ENCODE peak calls at places on chromosomes 4 and X, in five cellular contexts. D is IMR-90, N is HCT116, J is uterus, R is A549. F is an unnamed sample.

GRCh38 chr4:68141852-68142251 is 12.2 kb upstream of the TMPRSS11F start:
- DNase-seq in R (no peak), D (no peak), J (no peak), N (no peak), F (no peak)

GRCh38 chrX:74449322-74449936 is 28.1 kb downstream of the SLC16A2 start:
- DNase-seq in D (peak), N (peak), R (peak), J (no peak), F (no peak)

GRCh38 chrX:96843566-96843965 is 40.1 kb upstream of the RPA4 start:
- DNase-seq in N (no peak), J (no peak), R (no peak), D (no peak), F (no peak)

GRCh38 chr4:156188596-156188995 is 234.9 kb upstream of the CTSO start:
- DNase-seq in D (no peak), R (no peak), J (no peak), N (no peak), F (no peak)

GRCh38 chrX:132958086-132958703 is at the start of gene HS6ST2:
- DNase-seq in R (no peak), J (peak), N (peak), D (no peak), F (no peak)

GRCh38 chr4:185932491-185932890 is 120.5 kb upstream of the SORBS2 start:
- DNase-seq in N (no peak), J (no peak), R (no peak), D (no peak), F (no peak)

GRCh38 chr4:116358633-116359222 is 726.6 kb downstream of the TRAM1L1 start:
- DNase-seq in D (peak), N (peak), J (no peak), R (peak), F (no peak)

GRCh38 chrX:56759736-56760409 is 30.8 kb downstream of the NBDY start:
- DNase-seq in R (no peak), N (no peak), J (no peak), D (no peak), F (peak)

GRCh38 chrX:118259213-118259612 is 86.7 kb upstream of the WDR44 start:
- DNase-seq in R (no peak), J (no peak), D (no peak), N (no peak), F (no peak)

GRCh38 chr4:61489927-61490326 is 289.8 kb downstream of the ADGRL3 start:
- DNase-seq in N (no peak), D (no peak), J (no peak), R (no peak), F (no peak)

GRCh38 chr4:183444953-183445543 is 612 bp downstream of the CDKN2AIP start:
- DNase-seq in N (no peak), R (no peak), J (no peak), D (no peak), F (peak)

GRCh38 chr4:1505511-1506451 is 99.5 kb upstream of the NKX1-1 start:
- DNase-seq in R (no peak), J (peak), D (no peak), N (no peak), F (peak)

GRCh38 chr4:186368291-186368690 is 102.3 kb downstream of the F11 start:
- DNase-seq in D (no peak), J (no peak), N (no peak), R (no peak), F (no peak)

GRCh38 chr4:133799916-133800315 is 401.7 kb downstream of the PABPC4L start:
- DNase-seq in J (no peak), N (no peak), R (no peak), D (no peak), F (no peak)

GRCh38 chr4:384311-385010 is 46.8 kb downstream of the ZNF141 start:
- DNase-seq in N (no peak), J (no peak), D (no peak), R (no peak), F (no peak)

GRCh38 chr4:38365748-38366310 is 298.2 kb upstream of the KLF3 start:
- DNase-seq in R (no peak), D (no peak), J (no peak), N (no peak), F (no peak)

GRCh38 chr4:92303621-92304027 is at the start of gene GRID2:
- DNase-seq in N (peak), J (no peak), R (no peak), D (peak), F (no peak)

GRCh38 chr4:122224348-122224747 is 72.2 kb downstream of the BLTP1 start:
- DNase-seq in D (peak), R (peak), J (no peak), N (no peak), F (no peak)

GRCh38 chr4:148270600-148270999 is 171.6 kb downstream of the NR3C2 start:
- DNase-seq in R (no peak), J (no peak), D (no peak), N (no peak), F (no peak)

GRCh38 chr4:2127609-2128300 is 68.6 kb downstream of the NAT8L start:
- DNase-seq in J (no peak), N (no peak), D (no peak), R (no peak), F (no peak)

GRCh38 chrX:72018277-72019112 is 107.8 kb downstream of the NHSL2 start:
- DNase-seq in R (peak), D (peak), N (peak), J (peak), F (peak)

GRCh38 chrX:136711147-136711546 is 63.2 kb downstream of the CD40LG start:
- DNase-seq in N (no peak), R (peak), D (peak), J (peak), F (peak)

GRCh38 chr4:171449082-171449481 is 364.1 kb upstream of the GALNTL6 start:
- DNase-seq in J (no peak), D (no peak), N (no peak), R (no peak), F (no peak)

GRCh38 chrX:129996120-129996519 is 13.7 kb downstream of the BCORL1 start:
- DNase-seq in R (no peak), D (peak), J (no peak), N (no peak), F (no peak)

GRCh38 chrX:23634181-23634580 is 33.1 kb upstream of the PRDX4 start:
- DNase-seq in N (no peak), D (no peak), J (no peak), R (peak), F (no peak)

GRCh38 chr4:148522995-148523394 is 80.8 kb upstream of the NR3C2 start:
- DNase-seq in D (no peak), R (no peak), J (no peak), N (no peak), F (no peak)

GRCh38 chr4:188439641-188440311 is 300.5 kb downstream of the TRIML1 start:
- DNase-seq in R (peak), D (peak), N (no peak), J (no peak), F (no peak)

GRCh38 chrX:56029188-56029587 is 203.0 kb upstream of the KLF8 start:
- DNase-seq in D (no peak), N (no peak), J (no peak), R (no peak), F (no peak)

DNA sequence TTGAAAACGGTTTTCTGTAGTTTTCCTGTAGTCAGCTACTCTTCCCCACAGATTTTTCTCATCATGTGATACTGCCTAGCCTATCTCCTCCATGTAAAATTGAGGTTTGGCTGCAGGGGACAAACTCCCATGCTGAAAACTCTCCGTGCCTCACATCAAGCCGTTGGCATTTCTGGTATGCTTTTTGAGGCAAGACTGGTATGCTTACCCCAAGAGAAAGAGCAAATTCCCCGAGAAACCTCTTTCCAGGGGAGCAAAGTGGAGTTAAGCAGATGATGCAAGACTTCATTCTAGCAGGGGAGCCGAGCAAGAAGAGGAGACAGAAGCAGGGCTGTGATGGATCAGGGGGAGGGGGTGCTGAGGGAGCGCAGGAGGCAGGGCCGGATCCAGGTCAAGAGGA is 4.8 kb downstream of the SOWAHD start:
- DNase-seq in D (peak), R (no peak), J (no peak), N (no peak), F (no peak)
- H3K4me3 ChIP-seq in D (no peak), R (no peak), J (no peak), N (no peak), F (no peak)

GRCh38 chrX:17738737-17739535 is 1.6 kb downstream of the SCML1 start:
- DNase-seq in R (no peak), D (no peak), N (no peak), J (no peak), F (no peak)
- H3K27ac ChIP-seq in R (peak), D (no peak), N (peak), J (peak), F (no peak)

DNA sequence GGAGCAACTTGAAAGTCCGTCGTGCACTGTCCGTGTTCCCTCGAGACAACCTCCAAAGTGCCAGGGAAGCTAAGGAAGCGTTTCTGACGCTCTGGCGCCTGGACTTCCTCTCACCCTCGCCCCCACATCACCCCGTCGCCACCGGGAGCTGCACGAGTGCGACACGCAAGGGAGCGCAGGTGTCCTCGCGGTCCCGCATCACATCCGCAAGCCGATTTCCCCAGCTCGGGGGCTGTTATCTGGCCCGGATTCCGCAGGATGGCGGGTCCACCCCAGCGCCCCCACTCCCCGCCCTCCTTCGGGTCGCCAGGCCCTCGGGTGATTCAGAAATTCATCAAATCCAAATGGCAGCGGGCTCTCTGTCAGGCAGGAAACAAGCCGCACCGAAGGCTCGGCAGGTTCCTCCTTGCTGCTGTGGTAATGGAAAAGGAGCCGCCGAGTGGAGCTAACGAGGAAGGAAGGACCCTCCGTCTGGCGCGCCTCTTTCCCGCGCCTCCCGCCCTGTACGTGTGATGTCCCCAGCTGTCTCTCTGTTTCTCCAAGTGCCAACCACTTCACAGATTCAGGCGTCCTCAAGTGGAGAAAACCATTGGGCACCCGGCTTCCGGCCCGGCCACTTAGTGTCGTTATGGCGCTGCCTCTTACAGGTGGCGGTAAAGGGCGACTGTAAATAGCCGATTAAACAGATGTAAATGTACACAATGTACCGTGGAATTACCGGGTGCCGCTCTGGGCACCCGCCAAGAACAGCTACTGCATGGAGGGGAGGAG is 901 bp upstream of the SETD7 start:
- DNase-seq in D (no peak), N (no peak), R (peak), J (peak), F (peak)
- TF ChIP-seq POLR2A in D (no peak), N (no peak), R (no peak), J (no peak), F (no peak)

GRCh38 chr4:17335371-17335770 is 176.5 kb downstream of the QDPR start:
- DNase-seq in R (no peak), D (no peak), J (no peak), N (no peak), F (no peak)
- H3K4me3 ChIP-seq in R (no peak), D (no peak), J (no peak), N (no peak), F (no peak)

DNA sequence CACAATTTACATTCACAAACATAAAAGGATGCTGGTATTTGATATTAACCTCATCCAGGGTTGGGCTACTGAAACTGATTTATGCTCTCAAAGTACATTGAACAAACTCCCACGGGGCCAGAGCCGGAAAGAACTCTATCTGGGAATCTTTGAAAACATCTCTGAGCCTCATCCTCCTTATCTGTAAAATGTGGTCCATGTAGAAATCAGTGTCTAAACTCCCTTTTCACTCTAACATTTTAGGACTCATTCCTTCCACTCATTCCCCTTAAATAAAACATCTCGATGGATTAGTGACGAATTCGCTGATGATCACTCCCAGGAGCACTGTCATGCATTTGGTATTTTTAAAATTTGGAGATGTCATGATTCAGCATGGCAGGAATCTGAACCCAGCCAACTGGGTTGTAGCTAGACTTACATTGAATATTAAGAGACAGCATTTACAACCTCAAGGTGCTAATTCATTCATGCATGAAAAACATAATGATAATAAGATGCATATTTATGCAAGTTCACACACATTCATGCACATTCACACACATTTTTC is 88.2 kb downstream of the SPANXN3 start:
- DNase-seq in R (no peak), J (no peak), D (no peak), N (no peak), F (no peak)
- H3K27ac ChIP-seq in R (no peak), J (no peak), D (no peak), N (no peak), F (no peak)

DNA sequence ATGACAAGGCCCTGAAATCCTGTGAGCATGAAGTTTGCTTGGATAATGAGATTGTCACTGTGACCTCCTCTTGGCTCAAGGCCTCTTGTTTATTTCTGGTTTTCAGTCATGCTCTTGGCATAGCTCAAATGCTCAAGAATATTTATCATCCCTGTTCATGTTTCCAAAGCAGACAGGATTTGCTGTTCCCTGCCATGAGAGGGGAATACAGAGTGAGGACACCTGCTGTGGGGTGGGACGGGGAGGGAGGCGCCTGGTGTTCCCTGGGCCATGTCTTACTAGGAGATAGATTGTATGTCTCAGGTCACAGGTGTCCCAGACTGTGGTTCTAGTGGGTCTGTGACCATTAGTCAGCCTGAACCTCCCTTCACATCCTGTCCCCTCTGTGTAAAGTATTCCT is 34.9 kb upstream of the SH3RF1 start:
- DNase-seq in J (no peak), D (peak), N (no peak), R (no peak), F (no peak)
- TF ChIP-seq POLR2A in J (no peak), D (no peak), N (no peak), R (no peak), F (no peak)

GRCh38 chr4:160835789-160836188 is 1328.0 kb downstream of the FSTL5 start:
- DNase-seq in R (peak), D (no peak), J (no peak), N (peak), F (no peak)

GRCh38 chr4:160825644-160826338 is 1338.0 kb downstream of the FSTL5 start:
- DNase-seq in D (no peak), J (no peak), N (no peak), R (no peak), F (no peak)

GRCh38 chr4:160826339-160826679 is 1337.5 kb downstream of the FSTL5 start:
- DNase-seq in J (no peak), N (no peak), D (no peak), R (no peak), F (no peak)

GRCh38 chr4:160836431-160836830 is 1327.4 kb downstream of the FSTL5 start:
- DNase-seq in D (no peak), N (no peak), J (no peak), R (no peak), F (no peak)

DNA sequence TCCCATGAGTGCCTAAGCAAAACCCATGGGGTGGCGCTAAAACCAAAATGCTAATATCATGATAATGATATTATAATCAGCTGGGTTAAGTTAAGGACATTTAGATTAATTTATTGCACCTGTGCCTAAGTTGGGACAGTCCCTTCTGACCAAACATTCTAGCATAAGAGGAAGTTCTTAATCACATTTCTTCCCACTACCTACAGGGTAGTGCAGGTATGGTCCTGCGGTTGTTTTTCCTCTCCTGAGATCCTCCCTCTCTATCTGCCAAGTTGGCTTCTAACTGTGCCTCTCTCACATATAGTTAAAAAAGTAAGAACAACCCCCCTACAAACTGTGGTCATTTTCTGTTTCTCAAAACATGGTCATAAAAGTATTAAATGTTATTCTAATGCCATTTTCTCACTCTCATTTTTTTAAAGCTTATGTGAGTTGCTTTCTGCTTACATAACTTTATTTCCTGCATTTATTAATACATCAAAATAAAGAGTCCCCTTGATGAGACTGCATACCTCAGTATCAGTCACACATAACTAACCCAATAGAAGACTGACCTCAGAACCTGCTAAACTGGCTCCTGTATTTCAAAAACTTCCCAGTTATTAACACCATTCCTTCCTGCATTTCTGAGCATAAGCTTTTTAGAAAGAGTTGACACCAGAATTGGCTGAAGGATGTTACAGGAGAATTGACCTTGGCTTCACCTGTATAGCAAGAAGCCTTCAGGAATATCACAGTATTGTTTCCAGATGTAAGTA is 1332.5 kb downstream of the FSTL5 start:
- DNase-seq in J (no peak), R (no peak), N (no peak), D (no peak), F (no peak)
- H3K4me3 ChIP-seq in J (no peak), R (no peak), N (no peak), D (no peak), F (no peak)

GRCh38 chr4:81032805-81033684 is 2.5 kb downstream of the BMP3 start:
- DNase-seq in D (peak), J (no peak), R (no peak), N (no peak), F (no peak)
- H3K27ac ChIP-seq in D (no peak), J (no peak), R (no peak), N (no peak), F (no peak)

GRCh38 chrX:48894891-48895290 is 2.7 kb downstream of the TIMM17B start:
- DNase-seq in J (no peak), R (no peak), D (no peak), N (no peak), F (no peak)

GRCh38 chrX:48896611-48897011 is 957 bp downstream of the TIMM17B start:
- DNase-seq in R (no peak), D (no peak), N (no peak), J (no peak), F (peak)

GRCh38 chrX:48899078-48899410 is 1.3 kb downstream of the PQBP1 start:
- DNase-seq in J (no peak), D (no peak), N (no peak), R (no peak), F (peak)

GRCh38 chrX:48897157-48897620 is 379 bp downstream of the TIMM17B start:
- DNase-seq in R (peak), J (peak), D (peak), N (peak), F (peak)

DNA sequence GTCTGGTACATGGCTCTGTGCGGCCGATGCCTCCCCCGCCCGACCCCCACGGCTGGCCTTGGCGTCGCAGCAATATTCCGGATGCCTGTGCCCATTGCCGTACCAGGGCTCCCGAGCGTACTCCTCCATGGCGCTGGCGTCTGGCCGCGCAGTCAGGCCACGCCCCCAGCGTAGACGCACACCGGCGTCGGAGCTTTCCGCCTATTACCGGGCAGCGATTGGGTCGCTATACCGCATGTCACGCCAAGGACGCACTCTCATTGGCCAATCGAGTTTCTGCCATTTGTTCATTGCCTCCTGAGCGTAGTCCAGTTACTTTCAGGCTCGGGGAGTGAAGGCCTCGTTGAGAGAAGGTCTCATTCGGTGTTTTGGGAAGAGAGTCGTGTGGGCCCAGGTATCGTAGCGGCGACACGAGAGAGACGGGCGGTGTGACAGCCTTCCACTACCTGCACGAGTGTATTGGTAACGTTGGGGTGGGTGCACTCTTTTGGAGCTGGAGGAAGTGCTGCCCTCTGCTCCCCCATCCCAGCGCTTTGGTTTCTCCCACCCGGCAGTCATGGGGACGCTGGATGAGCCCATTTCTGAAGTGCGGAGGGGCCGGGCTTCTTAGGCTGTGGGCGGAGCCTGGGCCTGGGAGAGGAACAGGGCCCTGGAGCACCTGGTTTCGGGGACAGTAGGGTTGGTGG is at the start of the genes PQBP1 and TIMM17B:
- DNase-seq in J (peak), N (peak), R (peak), D (peak), F (peak)
- TF ChIP-seq POLR2A in J (peak), N (peak), R (peak), D (peak), F (peak)